ENCODE peak calls at places on chromosome 7, in five cellular contexts. Z is H9, H is PC-9, X is esophagus muscularis mucosa, U is fibroblast of lung. G is an unnamed sample.

GRCh38 chr7:140231779-140232491 is 55.2 kb upstream of the KDM7A start:
- DNase-seq in X (no peak), Z (no peak), U (no peak), H (no peak), G (no peak)

GRCh38 chr7:67854236-67854635 is 857.6 kb downstream of the TYW1 start:
- DNase-seq in H (no peak), X (no peak), Z (no peak), U (no peak), G (no peak)

GRCh38 chr7:7980134-7980533 is 11.5 kb downstream of the GLCCI1 start:
- DNase-seq in U (no peak), Z (no peak), X (no peak), H (no peak), G (no peak)

GRCh38 chr7:78702770-78703169 is 750.7 kb downstream of the MAGI2 start:
- DNase-seq in Z (no peak), X (no peak), H (no peak), U (peak; percentile 95), G (peak; percentile 69)

GRCh38 chr7:101814996-101815825 is 2.2 kb upstream of the CUX1 start:
- DNase-seq in H (peak; percentile 68), Z (peak; percentile 62), U (peak; percentile 25), X (no peak), G (no peak)

GRCh38 chr7:42745357-42746022 is 166.4 kb downstream of the C7orf25 start:
- DNase-seq in U (peak; percentile 15), X (no peak), Z (peak; percentile 63), H (peak; percentile 4), G (no peak)

GRCh38 chr7:152076940-152077933 is 51.8 kb downstream of the GALNT11 start:
- DNase-seq in X (no peak), U (no peak), H (no peak), Z (no peak), G (no peak)

GRCh38 chr7:64504581-64505120 is 58.2 kb downstream of the ZNF680 start:
- DNase-seq in H (no peak), Z (no peak), X (no peak), U (no peak), G (no peak)

GRCh38 chr7:47553309-47553708 is 28.6 kb downstream of the TNS3 start:
- DNase-seq in H (no peak), X (no peak), U (no peak), Z (no peak), G (no peak)

GRCh38 chr7:126529833-126530232 is 722.9 kb downstream of the GRM8 start:
- DNase-seq in X (no peak), Z (no peak), H (no peak), U (no peak), G (peak; percentile 8)

GRCh38 chr7:17005277-17005676 is 123.5 kb upstream of the AGR3 start:
- DNase-seq in Z (no peak), X (no peak), H (no peak), U (no peak), G (no peak)

GRCh38 chr7:69868921-69869320 is 270.6 kb downstream of the AUTS2 start:
- DNase-seq in X (no peak), Z (no peak), H (no peak), U (peak; percentile 9), G (no peak)

GRCh38 chr7:12474035-12474434 is 70.4 kb upstream of the VWDE start:
- DNase-seq in X (no peak), U (no peak), H (no peak), Z (no peak), G (no peak)

GRCh38 chr7:86900886-86901285 is 158.6 kb downstream of the ELAPOR2 start:
- DNase-seq in Z (no peak), X (no peak), H (no peak), U (no peak), G (no peak)

GRCh38 chr7:129785457-129786178 is 167.1 kb downstream of the UBE2H start:
- DNase-seq in H (no peak), Z (no peak), X (no peak), U (no peak), G (no peak)

GRCh38 chr7:122686360-122686878 is 12.5 kb downstream of the RNF133 start:
- DNase-seq in U (no peak), Z (no peak), H (no peak), X (no peak), G (no peak)

GRCh38 chr7:122691569-122692235 is 7.2 kb downstream of the RNF133 start:
- DNase-seq in X (no peak), H (no peak), U (no peak), Z (no peak), G (no peak)

GRCh38 chr7:122692769-122693309 is 6.1 kb downstream of the RNF133 start:
- DNase-seq in U (no peak), X (no peak), H (no peak), Z (no peak), G (no peak)

GRCh38 chr7:122688385-122688998 is 10.4 kb downstream of the RNF133 start:
- DNase-seq in U (no peak), Z (no peak), H (no peak), X (no peak), G (no peak)

GRCh38 chr7:122689346-122690109 is 9.4 kb downstream of the RNF133 start:
- DNase-seq in X (no peak), Z (no peak), H (no peak), U (no peak), G (no peak)
- TF ChIP-seq CTCF in X (no peak), Z (peak; percentile 43), H (no peak), U (no peak), G (no peak)

DNA sequence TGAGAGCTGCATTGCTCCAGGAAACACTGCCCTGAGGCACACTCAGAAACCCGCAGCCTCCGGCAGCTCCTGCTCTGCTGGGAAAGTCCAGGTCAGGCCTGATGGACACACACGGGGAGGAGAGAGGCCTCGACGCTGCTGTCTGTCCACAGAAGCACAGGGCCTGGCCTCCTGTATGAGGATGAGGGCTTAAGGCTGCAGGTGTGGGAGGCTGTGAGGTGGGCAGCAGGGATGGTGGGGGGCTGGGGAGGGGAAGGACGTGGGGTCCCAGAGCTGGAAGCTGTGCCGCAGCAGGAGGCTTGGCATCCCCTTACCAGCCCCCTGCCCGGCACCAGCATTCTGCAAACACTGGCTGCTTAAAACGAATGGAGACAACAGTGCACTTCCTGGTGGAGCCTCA is 186.2 kb downstream of the DNAJB6 start:
- DNase-seq in H (no peak), X (no peak), U (no peak), Z (peak; percentile 22), G (no peak)
- H3K27ac ChIP-seq in H (no peak overlapping the region), X (no peak overlapping the region), U (no peak overlapping the region), Z (no peak overlapping the region), G (no peak overlapping the region)

GRCh38 chr7:128164955-128165670 is 76.0 kb upstream of the LEP start:
- DNase-seq in U (no peak), X (no peak), H (no peak), Z (peak; percentile 13), G (no peak)
- TF ChIP-seq CTCF in U (no peak), X (no peak), H (no peak), Z (no peak), G (no peak)

GRCh38 chr7:26293569-26294308 is 2.1 kb downstream of the SNX10 start:
- DNase-seq in U (no peak), Z (no peak), H (no peak), X (no peak), G (no peak)
- H3K27ac ChIP-seq in U (no peak overlapping the region), Z (no peak overlapping the region), H (no peak overlapping the region), X (no peak overlapping the region), G (no peak overlapping the region)

DNA sequence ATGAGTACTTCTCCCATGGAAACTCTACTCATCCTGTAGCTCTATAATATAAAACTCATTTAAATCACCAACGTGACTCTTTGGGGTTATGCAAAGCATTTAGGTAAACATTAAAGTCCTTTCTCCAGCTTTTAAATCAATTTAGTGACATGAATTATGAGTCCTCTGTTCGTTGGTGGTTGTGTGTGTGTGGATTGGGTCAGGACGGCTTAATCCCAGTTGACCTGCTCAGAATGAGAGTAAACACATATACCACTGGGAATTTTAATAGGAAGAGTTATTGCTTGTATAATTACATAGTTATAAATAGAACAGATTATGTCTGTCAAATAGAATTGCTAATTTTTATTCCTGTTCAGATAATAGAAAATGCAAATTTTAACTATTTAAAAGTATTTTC is 30.7 kb upstream of the ADCY1 start:
- DNase-seq in Z (no peak), H (no peak), U (no peak), X (no peak), G (no peak)
- TF ChIP-seq CTCF in Z (no peak), H (no peak), U (no peak), X (no peak), G (no peak)